ENCODE peak calls at places on chromosomes 5 and 9, in eight cellular contexts. R is pancreas; K is Ammon's horn; N is CD8-positive, alpha-beta memory T cell; O is stimulated activated CD8-positive, alpha-beta memory T cell treated with anti-CD3 and anti-CD28 coated beads, Interleukin-15, amount 100 ng/mL, for 4 hours; S is hypothalamus; Q is adipocyte; F is nucleus accumbens. U is an unnamed sample.

GRCh38 chr5:43304520-43304919 is 8.7 kb downstream of the HMGCS1 start:
- DNase-seq in R (no peak), K (no peak), N (no peak), O (no peak), S (no peak), Q (peak; percentile 52), F (no peak), U (no peak)

GRCh38 chr5:16784843-16785791 is 151.0 kb downstream of the MYO10 start:
- DNase-seq in R (no peak), K (peak; percentile 71), N (no peak), O (no peak), S (no peak), Q (no peak), F (no peak), U (no peak)

GRCh38 chr5:37988454-37989046 is 148.7 kb upstream of the GDNF start:
- DNase-seq in R (no peak), K (no peak), N (no peak), O (no peak), S (no peak), Q (no peak), F (no peak), U (no peak)

GRCh38 chr5:167889276-167889675 is 402.2 kb upstream of the WWC1 start:
- DNase-seq in R (no peak), K (no peak), N (no peak), O (no peak), S (no peak), Q (no peak), F (no peak), U (no peak)

GRCh38 chr5:6831678-6832077 is 118.4 kb downstream of the TENT4A start:
- DNase-seq in R (no peak), K (no peak), N (no peak), O (no peak), S (no peak), Q (no peak), F (no peak), U (no peak)

GRCh38 chr9:123406691-123407536 is 50.9 kb downstream of the CRB2 start:
- DNase-seq in R (no peak), K (no peak), N (no peak), O (no peak), S (no peak), Q (no peak), F (no peak), U (no peak)

GRCh38 chr5:180670586-180671359 is 21.4 kb upstream of the FLT4 start:
- DNase-seq in R (no peak), K (peak; percentile 92), N (no peak), O (peak; percentile 11), S (peak; percentile 11), Q (peak; percentile 68), F (peak; percentile 50), U (no peak)

GRCh38 chr9:130732131-130732530 is 38.6 kb downstream of the EXOSC2 start:
- DNase-seq in R (no peak), K (no peak), N (no peak), O (no peak), S (no peak), Q (no peak), F (no peak), U (no peak)

GRCh38 chr5:163503106-163504090 is 2.0 kb upstream of the MAT2B start:
- DNase-seq in R (no peak), K (peak; percentile 78), N (no peak), O (no peak), S (no peak), Q (peak; percentile 87), F (peak; percentile 22), U (peak; percentile 79)

GRCh38 chr9:94867281-94867841 is 140.9 kb downstream of the AOPEP start:
- DNase-seq in R (peak; percentile 70), K (peak; percentile 50), N (no peak), O (no peak), S (no peak), Q (peak; percentile 86), F (no peak), U (peak; percentile 75)

GRCh38 chr9:29969856-29970647 is 2396.8 kb upstream of the C9orf72 start:
- DNase-seq in R (peak; percentile 30), K (no peak), N (no peak), O (no peak), S (no peak), Q (no peak), F (no peak), U (no peak)

GRCh38 chr5:135497971-135498661 is 37.6 kb downstream of the NEUROG1 start:
- DNase-seq in R (no peak), K (no peak), N (no peak), O (no peak), S (no peak), Q (peak; percentile 51), F (no peak), U (no peak)

GRCh38 chr9:18182636-18183035 is 291.3 kb upstream of the ADAMTSL1 start:
- DNase-seq in R (no peak), K (no peak), N (no peak), O (no peak), S (no peak), Q (no peak), F (no peak), U (no peak)

GRCh38 chr9:13125261-13125660 is 154.2 kb downstream of the MPDZ start:
- DNase-seq in R (no peak), K (no peak), N (no peak), O (no peak), S (no peak), Q (no peak), F (no peak), U (no peak)

GRCh38 chr9:118577121-118577520 is 792.1 kb downstream of the BRINP1 start:
- DNase-seq in R (no peak), K (no peak), N (no peak), O (no peak), S (no peak), Q (peak; percentile 70), F (no peak), U (peak; percentile 90)

GRCh38 chr9:128231638-128232568 is 28.7 kb downstream of the DNM1 start:
- DNase-seq in R (no peak), K (no peak), N (no peak), O (no peak), S (no peak), Q (no peak), F (no peak), U (no peak)

U was measured in HCEC 1CT.